ENCODE peak calls at places on chromosomes 4 and X, in nine cellular contexts. One of them, this sample, is unnamed. For H3K4me1, the result is how much of the 10 kb centered on the place peaks cover.

GRCh38 chr4:99811850-99812249 is 4.8 kb upstream of the DAPP1 start:
- DNase-seq in A549: no peak
- DNase-seq in GM23338: peak
- DNase-seq in upper lobe of right lung: no peak
- DNase-seq in tibial nerve: no peak
- DNase-seq in CD8-positive, alpha-beta T cell: no peak
- DNase-seq in heart left ventricle: no peak
- DNase-seq in mammary epithelial cell: peak
- DNase-seq in RWPE2: no peak
- DNase-seq in this sample: peak

GRCh38 chr4:154527308-154527707 is 22.9 kb downstream of the PLRG1 start:
- DNase-seq in A549: no peak
- DNase-seq in GM23338: peak
- DNase-seq in upper lobe of right lung: no peak
- DNase-seq in tibial nerve: no peak
- DNase-seq in CD8-positive, alpha-beta T cell: no peak
- DNase-seq in heart left ventricle: no peak
- DNase-seq in mammary epithelial cell: no peak
- DNase-seq in RWPE2: no peak
- DNase-seq in this sample: no peak

GRCh38 chr4:40299126-40299525 is 36.0 kb upstream of the CHRNA9 start:
- DNase-seq in A549: no peak
- DNase-seq in GM23338: no peak
- DNase-seq in upper lobe of right lung: no peak
- DNase-seq in tibial nerve: no peak
- DNase-seq in CD8-positive, alpha-beta T cell: no peak
- DNase-seq in heart left ventricle: no peak
- DNase-seq in mammary epithelial cell: no peak
- DNase-seq in RWPE2: no peak
- DNase-seq in this sample: no peak

GRCh38 chrX:111519215-111519614 is 7.8 kb downstream of the SERTM2 start:
- DNase-seq in A549: no peak
- DNase-seq in GM23338: peak
- DNase-seq in upper lobe of right lung: no peak
- DNase-seq in tibial nerve: no peak
- DNase-seq in CD8-positive, alpha-beta T cell: no peak
- DNase-seq in heart left ventricle: no peak
- DNase-seq in mammary epithelial cell: no peak
- DNase-seq in RWPE2: no peak
- DNase-seq in this sample: no peak

GRCh38 chr4:89268572-89269180 is 38.9 kb downstream of the GPRIN3 start:
- DNase-seq in A549: no peak
- DNase-seq in GM23338: no peak
- DNase-seq in upper lobe of right lung: no peak
- DNase-seq in tibial nerve: no peak
- DNase-seq in CD8-positive, alpha-beta T cell: no peak
- DNase-seq in heart left ventricle: no peak
- DNase-seq in mammary epithelial cell: no peak
- DNase-seq in RWPE2: no peak
- DNase-seq in this sample: no peak

GRCh38 chr4:168264903-168265302 is 53.6 kb downstream of the DDX60 start:
- DNase-seq in A549: no peak
- DNase-seq in GM23338: no peak
- DNase-seq in upper lobe of right lung: no peak
- DNase-seq in tibial nerve: no peak
- DNase-seq in CD8-positive, alpha-beta T cell: no peak
- DNase-seq in heart left ventricle: no peak
- DNase-seq in mammary epithelial cell: no peak
- DNase-seq in RWPE2: no peak
- DNase-seq in this sample: no peak

GRCh38 chr4:56511098-56511497 is 5.5 kb downstream of the ARL9 start:
- DNase-seq in A549: no peak
- DNase-seq in GM23338: no peak
- DNase-seq in upper lobe of right lung: no peak
- DNase-seq in tibial nerve: no peak
- DNase-seq in CD8-positive, alpha-beta T cell: no peak
- DNase-seq in heart left ventricle: no peak
- DNase-seq in mammary epithelial cell: no peak
- DNase-seq in RWPE2: no peak
- DNase-seq in this sample: no peak

GRCh38 chr4:13938299-13938698 is 310.8 kb upstream of the BOD1L1 start:
- DNase-seq in A549: no peak
- DNase-seq in GM23338: peak
- DNase-seq in upper lobe of right lung: no peak
- DNase-seq in tibial nerve: no peak
- DNase-seq in CD8-positive, alpha-beta T cell: no peak
- DNase-seq in heart left ventricle: no peak
- DNase-seq in mammary epithelial cell: no peak
- DNase-seq in RWPE2: no peak
- DNase-seq in this sample: no peak

GRCh38 chr4:113438596-113438995 is 322.9 kb downstream of the CAMK2D start:
- DNase-seq in A549: no peak
- DNase-seq in GM23338: no peak
- DNase-seq in upper lobe of right lung: no peak
- DNase-seq in tibial nerve: no peak
- DNase-seq in CD8-positive, alpha-beta T cell: no peak
- DNase-seq in heart left ventricle: no peak
- DNase-seq in mammary epithelial cell: no peak
- DNase-seq in RWPE2: no peak
- DNase-seq in this sample: no peak

GRCh38 chr4:105896984-105897760 is 1.9 kb downstream of the NPNT start:
- DNase-seq in A549: no peak
- DNase-seq in GM23338: peak
- DNase-seq in upper lobe of right lung: no peak
- DNase-seq in tibial nerve: no peak
- DNase-seq in CD8-positive, alpha-beta T cell: no peak
- DNase-seq in heart left ventricle: no peak
- DNase-seq in mammary epithelial cell: peak
- DNase-seq in RWPE2: no peak
- DNase-seq in this sample: no peak

GRCh38 chrX:97525981-97526380 is 642.3 kb downstream of the RPA4 start:
- DNase-seq in A549: no peak
- DNase-seq in GM23338: no peak
- DNase-seq in upper lobe of right lung: no peak
- DNase-seq in tibial nerve: no peak
- DNase-seq in CD8-positive, alpha-beta T cell: no peak
- DNase-seq in heart left ventricle: no peak
- DNase-seq in mammary epithelial cell: no peak
- DNase-seq in RWPE2: no peak
- DNase-seq in this sample: no peak

GRCh38 chr4:184476660-184477059 is 2.3 kb upstream of the IRF2 start:
- DNase-seq in A549: no peak
- DNase-seq in GM23338: no peak
- DNase-seq in upper lobe of right lung: no peak
- DNase-seq in tibial nerve: no peak
- DNase-seq in CD8-positive, alpha-beta T cell: peak
- DNase-seq in heart left ventricle: no peak
- DNase-seq in mammary epithelial cell: no peak
- DNase-seq in RWPE2: no peak
- DNase-seq in this sample: no peak

GRCh38 chr4:107689912-107690587 is 30.0 kb downstream of the PAPSS1 start:
- DNase-seq in A549: peak
- DNase-seq in GM23338: no peak
- DNase-seq in upper lobe of right lung: no peak
- DNase-seq in tibial nerve: no peak
- DNase-seq in CD8-positive, alpha-beta T cell: no peak
- DNase-seq in heart left ventricle: no peak
- DNase-seq in mammary epithelial cell: peak
- DNase-seq in RWPE2: no peak
- DNase-seq in this sample: no peak

GRCh38 chr4:10656988-10657387 is 27.6 kb downstream of the CLNK start:
- DNase-seq in A549: no peak
- DNase-seq in GM23338: no peak
- DNase-seq in upper lobe of right lung: no peak
- DNase-seq in tibial nerve: no peak
- DNase-seq in CD8-positive, alpha-beta T cell: no peak
- DNase-seq in heart left ventricle: no peak
- DNase-seq in mammary epithelial cell: peak
- DNase-seq in RWPE2: no peak
- DNase-seq in this sample: no peak

GRCh38 chr4:55931833-55932232 is 16.9 kb upstream of the CEP135 start:
- DNase-seq in A549: no peak
- DNase-seq in GM23338: no peak
- DNase-seq in upper lobe of right lung: no peak
- DNase-seq in tibial nerve: no peak
- DNase-seq in CD8-positive, alpha-beta T cell: no peak
- DNase-seq in heart left ventricle: no peak
- DNase-seq in mammary epithelial cell: no peak
- DNase-seq in RWPE2: no peak
- DNase-seq in this sample: no peak

GRCh38 chr4:99447079-99447478 is 11.9 kb upstream of the ADH7 start:
- DNase-seq in A549: no peak
- DNase-seq in GM23338: peak
- DNase-seq in upper lobe of right lung: no peak
- DNase-seq in tibial nerve: no peak
- DNase-seq in CD8-positive, alpha-beta T cell: no peak
- DNase-seq in heart left ventricle: no peak
- DNase-seq in mammary epithelial cell: peak
- DNase-seq in RWPE2: no peak
- DNase-seq in this sample: peak

GRCh38 chr4:104941661-104942062 is 205.0 kb upstream of the TET2 start:
- DNase-seq in A549: no peak
- DNase-seq in GM23338: no peak
- DNase-seq in upper lobe of right lung: no peak
- DNase-seq in tibial nerve: no peak
- DNase-seq in CD8-positive, alpha-beta T cell: no peak
- DNase-seq in heart left ventricle: no peak
- DNase-seq in mammary epithelial cell: peak
- DNase-seq in RWPE2: no peak
- DNase-seq in this sample: no peak

GRCh38 chr4:54428940-54429339 is 199.8 kb downstream of the PDGFRA start:
- DNase-seq in A549: no peak
- DNase-seq in GM23338: no peak
- DNase-seq in upper lobe of right lung: no peak
- DNase-seq in tibial nerve: no peak
- DNase-seq in CD8-positive, alpha-beta T cell: no peak
- DNase-seq in heart left ventricle: no peak
- DNase-seq in mammary epithelial cell: no peak
- DNase-seq in RWPE2: no peak
- DNase-seq in this sample: no peak
- H3K4me1 ChIP-seq in A549: under half
- H3K4me1 ChIP-seq in GM23338: under half
- H3K4me1 ChIP-seq in upper lobe of right lung: under half
- H3K4me1 ChIP-seq in tibial nerve: under half
- H3K4me1 ChIP-seq in CD8-positive, alpha-beta T cell: under half
- H3K4me1 ChIP-seq in heart left ventricle: under half
- H3K4me1 ChIP-seq in mammary epithelial cell: under half
- H3K4me1 ChIP-seq in RWPE2: under half
- H3K4me1 ChIP-seq in this sample: under half

DNA sequence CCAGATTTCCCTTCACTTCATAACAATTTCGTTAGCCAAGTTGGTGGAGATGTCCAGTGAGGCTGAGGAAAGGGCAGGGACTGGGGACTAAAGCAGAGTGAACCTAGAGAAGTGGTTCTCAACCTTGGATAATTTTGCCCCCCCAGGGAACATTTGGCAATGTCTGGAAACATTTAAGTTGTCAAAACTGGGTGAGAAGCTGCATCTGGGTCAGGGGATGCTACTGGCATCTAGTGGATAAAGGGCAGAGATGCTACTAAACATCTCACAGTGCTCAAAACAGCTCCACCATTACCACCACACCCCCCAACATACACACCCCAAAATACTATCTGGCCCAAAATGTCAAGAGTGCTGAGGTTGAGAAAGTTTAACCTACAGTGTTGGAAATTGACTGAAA is 32.0 kb upstream of the FGF16 start:
- DNase-seq in A549: no peak
- DNase-seq in GM23338: peak
- DNase-seq in upper lobe of right lung: no peak
- DNase-seq in tibial nerve: no peak
- DNase-seq in CD8-positive, alpha-beta T cell: no peak
- DNase-seq in heart left ventricle: no peak
- DNase-seq in mammary epithelial cell: no peak
- DNase-seq in RWPE2: no peak
- DNase-seq in this sample: peak
- TF ChIP-seq CTCF in A549: peak
- TF ChIP-seq CTCF in GM23338: peak
- TF ChIP-seq CTCF in upper lobe of right lung: no peak
- TF ChIP-seq CTCF in tibial nerve: no peak
- TF ChIP-seq CTCF in CD8-positive, alpha-beta T cell: no peak
- TF ChIP-seq CTCF in heart left ventricle: peak
- TF ChIP-seq CTCF in mammary epithelial cell: peak
- TF ChIP-seq CTCF in RWPE2: peak
- TF ChIP-seq CTCF in this sample: peak

DNA sequence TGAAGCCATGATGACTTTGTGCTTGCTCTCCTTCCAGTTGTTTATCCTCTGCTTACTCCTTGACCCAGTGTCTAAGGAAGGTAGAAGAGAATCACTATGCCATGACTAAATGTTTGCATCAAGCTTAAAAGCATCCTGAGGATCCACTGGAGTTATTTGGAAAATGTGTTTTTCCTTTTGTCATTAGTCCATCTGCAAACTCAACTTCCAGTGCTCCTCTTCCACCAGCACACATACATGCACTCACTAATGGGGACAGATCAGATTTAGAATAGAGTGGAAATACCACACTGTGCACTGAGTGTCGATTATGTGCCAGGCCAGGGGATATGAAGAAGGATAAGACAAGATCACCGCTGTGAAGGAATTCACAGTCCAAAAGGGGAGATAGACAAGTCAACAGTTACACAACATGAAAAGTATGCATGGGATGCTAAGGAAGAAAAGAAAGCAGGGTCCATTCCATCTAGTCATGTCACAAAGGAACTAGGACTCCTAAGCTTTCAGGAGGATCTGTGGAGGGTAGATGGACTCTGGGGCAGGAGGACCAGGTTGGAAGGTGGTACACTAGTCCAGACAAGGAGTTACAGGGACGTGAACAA is 1.9 kb downstream of the OCIAD2 start:
- DNase-seq in A549: no peak
- DNase-seq in GM23338: no peak
- DNase-seq in upper lobe of right lung: no peak
- DNase-seq in tibial nerve: no peak
- DNase-seq in CD8-positive, alpha-beta T cell: no peak
- DNase-seq in heart left ventricle: no peak
- DNase-seq in mammary epithelial cell: no peak
- DNase-seq in RWPE2: no peak
- DNase-seq in this sample: no peak
- H3K4me1 ChIP-seq in A549: half or more
- H3K4me1 ChIP-seq in GM23338: under half
- H3K4me1 ChIP-seq in upper lobe of right lung: under half
- H3K4me1 ChIP-seq in tibial nerve: under half
- H3K4me1 ChIP-seq in CD8-positive, alpha-beta T cell: under half
- H3K4me1 ChIP-seq in heart left ventricle: under half
- H3K4me1 ChIP-seq in mammary epithelial cell: under half
- H3K4me1 ChIP-seq in RWPE2: under half
- H3K4me1 ChIP-seq in this sample: under half

DNA sequence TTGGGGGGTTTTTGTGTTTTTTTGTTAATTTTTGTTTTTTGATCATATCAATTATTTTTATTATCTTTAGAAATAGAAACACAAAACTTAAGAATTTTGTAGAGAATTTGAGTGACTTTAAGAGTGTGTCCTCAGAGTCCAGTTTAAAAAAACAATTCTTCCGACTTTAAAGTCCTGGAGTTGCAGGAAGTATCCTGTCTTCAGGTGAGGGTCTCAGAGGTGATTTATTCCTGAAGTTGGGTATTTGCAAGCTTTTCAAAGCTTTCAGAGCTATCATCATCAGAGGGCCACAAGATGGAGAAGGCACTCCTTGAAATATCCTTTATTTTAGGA is 23.0 kb downstream of the TLR10 start:
- DNase-seq in A549: no peak
- DNase-seq in GM23338: no peak
- DNase-seq in upper lobe of right lung: no peak
- DNase-seq in tibial nerve: no peak
- DNase-seq in CD8-positive, alpha-beta T cell: no peak
- DNase-seq in heart left ventricle: no peak
- DNase-seq in mammary epithelial cell: no peak
- DNase-seq in RWPE2: no peak
- DNase-seq in this sample: no peak
- TF ChIP-seq CTCF in A549: no peak
- TF ChIP-seq CTCF in GM23338: no peak
- TF ChIP-seq CTCF in upper lobe of right lung: peak
- TF ChIP-seq CTCF in tibial nerve: no peak
- TF ChIP-seq CTCF in CD8-positive, alpha-beta T cell: no peak
- TF ChIP-seq CTCF in heart left ventricle: no peak
- TF ChIP-seq CTCF in mammary epithelial cell: no peak
- TF ChIP-seq CTCF in RWPE2: peak
- TF ChIP-seq CTCF in this sample: no peak